ENCODE peak calls at places on chromosomes 11 and 22, in ten cellular contexts. E is activated T-cell treated with anti-CD3 and anti-CD28 coated beads, Interleukin-2, amount 50 U/mL, for 48 hours; C is AG08395; V is stimulated activated CD4-positive, alpha-beta T cell treated with anti-CD3 and anti-CD28 coated beads, Interleukin-12 subunit alpha, Interleukin-12 subunit beta, amount 100 ng/mL, for 4 hours; U is H1; Z is anterior cingulate cortex; P is tibial nerve; D is activated CD8-positive, alpha-beta memory T cell treated with anti-CD3 and anti-CD28 coated beads for 24 hours; F is right cardiac atrium; T is AG04449. X is an unnamed sample.

GRCh38 chr11:16780146-16780545 is 41.7 kb downstream of the C11orf58 start:
- DNase-seq in T (no peak), E (no peak), P (no peak), Z (no peak), C (no peak), D (peak), V (no peak), U (no peak), F (no peak), X (no peak)

GRCh38 chr22:36411589-36412258 is 24.0 kb upstream of the MYH9 start:
- DNase-seq in T (no peak), E (peak), P (no peak), F (no peak), U (no peak), D (no peak), C (no peak), V (peak), Z (no peak), X (no peak)

GRCh38 chr22:29623059-29623458 is 19.6 kb downstream of the NF2 start:
- DNase-seq in T (no peak), D (no peak), U (no peak), P (no peak), F (no peak), Z (no peak), V (no peak), C (no peak), E (no peak), X (no peak)

GRCh38 chr11:14537134-14537599 is 17.0 kb upstream of the PSMA1 start:
- DNase-seq in V (peak), U (no peak), F (no peak), P (peak), D (no peak), T (no peak), E (no peak), C (peak), Z (no peak), X (no peak)

GRCh38 chr22:44328326-44328725 is 15.6 kb upstream of the SHISAL1 start:
- DNase-seq in F (no peak), Z (no peak), C (no peak), U (no peak), V (no peak), E (no peak), T (no peak), P (no peak), D (no peak), X (no peak)

GRCh38 chr11:62980133-62980760 is 4.5 kb downstream of the SLC22A6 start:
- DNase-seq in U (no peak), V (no peak), Z (no peak), T (no peak), E (no peak), D (no peak), F (no peak), C (peak), P (no peak), X (no peak)

GRCh38 chr22:36079041-36079440 is 50.4 kb upstream of the RBFOX2 start:
- DNase-seq in V (no peak), T (no peak), U (no peak), C (no peak), E (no peak), D (no peak), F (no peak), Z (no peak), P (no peak), X (no peak)

GRCh38 chr11:44036811-44037657 is 10.7 kb upstream of the ACCSL start:
- DNase-seq in V (peak), Z (peak), T (peak), C (peak), U (peak), E (peak), F (peak), D (no peak), P (peak), X (peak)

GRCh38 chr11:57571631-57572030 is 4.2 kb upstream of the UBE2L6 start:
- DNase-seq in T (no peak), E (no peak), Z (no peak), V (no peak), D (no peak), U (no peak), C (no peak), P (no peak), F (no peak), X (no peak)

GRCh38 chr22:46335201-46336118 is at the start of gene TRMU:
- DNase-seq in Z (peak), P (peak), V (peak), T (peak), E (peak), D (peak), C (peak), F (peak), U (peak), X (peak)

GRCh38 chr22:23265389-23265700 is 85.0 kb downstream of the BCR start:
- DNase-seq in P (no peak), C (no peak), D (no peak), F (no peak), U (no peak), V (no peak), T (no peak), Z (no peak), E (no peak), X (no peak)

GRCh38 chr22:47439643-47440265 is 677.3 kb downstream of the TBC1D22A start:
- DNase-seq in T (no peak), V (no peak), D (peak), U (no peak), F (no peak), Z (no peak), E (no peak), P (no peak), C (no peak), X (no peak)

GRCh38 chr11:565921-566509 is 5.2 kb downstream of the RASSF7 start:
- DNase-seq in P (no peak), E (no peak), F (no peak), Z (no peak), T (no peak), D (no peak), U (no peak), V (no peak), C (no peak), X (no peak)

GRCh38 chr22:23037429-23038333 is 32.6 kb upstream of the GNAZ start:
- DNase-seq in C (no peak), E (no peak), F (no peak), Z (no peak), T (no peak), D (no peak), P (no peak), V (no peak), U (no peak), X (no peak)

GRCh38 chr11:64090811-64091516 is 55.2 kb downstream of the FLRT1 start:
- DNase-seq in T (no peak), P (no peak), U (no peak), V (no peak), C (peak), E (no peak), Z (no peak), F (no peak), D (no peak), X (no peak)

GRCh38 chr11:130865772-130866114 is 50.5 kb downstream of the SNX19 start:
- DNase-seq in P (no peak), D (no peak), F (no peak), E (no peak), T (no peak), Z (no peak), U (no peak), C (no peak), V (no peak), X (no peak)

GRCh38 chr22:39454385-39454871 is 2.4 kb upstream of the MGAT3 start:
- DNase-seq in Z (no peak), U (no peak), D (no peak), C (no peak), T (no peak), E (no peak), V (no peak), F (no peak), P (no peak), X (no peak)

GRCh38 chr11:11563193-11563592 is 58.6 kb downstream of the GALNT18 start:
- DNase-seq in T (no peak), D (no peak), F (no peak), E (no peak), U (no peak), P (no peak), Z (no peak), C (no peak), V (no peak), X (no peak)

GRCh38 chr22:39419096-39419495 is 19.5 kb downstream of the TAB1 start:
- DNase-seq in D (no peak), U (no peak), T (no peak), V (no peak), F (no peak), E (no peak), Z (no peak), C (no peak), P (no peak), X (no peak)

GRCh38 chr22:37088108-37088605 is 21.4 kb downstream of the TMPRSS6 start:
- DNase-seq in Z (no peak), F (no peak), T (no peak), D (no peak), U (no peak), V (no peak), C (peak), P (no peak), E (peak), X (no peak)

GRCh38 chr11:91124363-91124762 is 901.5 kb upstream of the CHORDC1 start:
- DNase-seq in U (no peak), F (no peak), P (no peak), C (no peak), T (no peak), Z (no peak), E (no peak), D (no peak), V (no peak), X (no peak)

GRCh38 chr11:44899959-44900358 is 50.7 kb downstream of the TP53I11 start:
- DNase-seq in E (peak), F (peak), T (no peak), D (peak), P (no peak), V (peak), Z (no peak), C (peak), U (peak), X (peak)

GRCh38 chr11:75406338-75406777 is 7.0 kb downstream of the RPS3 start:
- DNase-seq in Z (no peak), V (no peak), E (no peak), C (no peak), F (no peak), U (no peak), P (no peak), D (no peak), T (no peak), X (no peak)

GRCh38 chr22:32628626-32629587 is 154.3 kb downstream of the FBXO7 start:
- DNase-seq in Z (no peak), E (no peak), T (peak), F (no peak), V (no peak), U (no peak), D (no peak), P (no peak), C (peak), X (no peak)

GRCh38 chr22:11253000-11253511 is 4274.9 kb upstream of the OR11H1 start:
- DNase-seq in F (peak), T (no peak), Z (no peak), D (no peak), E (no peak), U (no peak), V (no peak), C (no peak), P (no peak), X (no peak)

GRCh38 chr11:122155765-122156527 is 39.9 kb upstream of the BLID start:
- DNase-seq in V (no peak), D (no peak), C (no peak), T (no peak), U (no peak), F (no peak), Z (no peak), P (no peak), E (no peak), X (no peak)

GRCh38 chr11:107427569-107428180 is 29.9 kb downstream of the CWF19L2 start:
- DNase-seq in D (no peak), T (no peak), U (no peak), F (no peak), E (no peak), Z (no peak), P (no peak), V (no peak), C (no peak), X (no peak)

GRCh38 chr11:116416852-116417251 is 355.9 kb downstream of the BUD13 start:
- DNase-seq in P (no peak), V (no peak), T (no peak), F (no peak), U (no peak), D (no peak), E (no peak), Z (no peak), C (no peak), X (no peak)

GRCh38 chr11:122076721-122077120 is 39.3 kb downstream of the BLID start:
- DNase-seq in F (no peak), T (no peak), E (no peak), P (no peak), Z (no peak), V (no peak), U (no peak), D (no peak), C (no peak), X (no peak)

GRCh38 chr22:22666307-22667091 is 22.1 kb downstream of the GGTLC2 start:
- DNase-seq in U (peak), V (peak), F (no peak), Z (no peak), C (no peak), E (peak), D (no peak), P (no peak), T (no peak), X (no peak)

GRCh38 chr11:78958444-78958843 is 383.8 kb upstream of the NARS2 start:
- DNase-seq in T (no peak), U (no peak), D (no peak), C (no peak), F (no peak), V (no peak), Z (no peak), P (no peak), E (no peak), X (no peak)

GRCh38 chr11:11536650-11537049 is 85.2 kb downstream of the GALNT18 start:
- DNase-seq in U (no peak), E (no peak), V (no peak), P (no peak), F (no peak), Z (no peak), T (no peak), C (no peak), D (no peak), X (no peak)

GRCh38 chr11:14029971-14030531 is 67.5 kb downstream of the SPON1 start:
- DNase-seq in E (no peak), T (no peak), V (no peak), Z (no peak), D (no peak), F (peak), U (no peak), P (no peak), C (peak), X (no peak)

GRCh38 chr11:1810761-1811160 is 24.0 kb upstream of the SYT8 start:
- DNase-seq in P (no peak), T (no peak), Z (no peak), F (no peak), V (no peak), C (no peak), U (no peak), D (no peak), E (no peak), X (no peak)

GRCh38 chr11:96238563-96239166 is 104.3 kb downstream of the MAML2 start:
- DNase-seq in E (no peak), P (no peak), Z (no peak), T (no peak), F (no peak), V (no peak), C (no peak), U (no peak), D (no peak), X (no peak)

X was measured in HS-27A.